ENCODE peak calls at places on chromosome 1, in ten cellular contexts. One of them, this sample, is unnamed.

GRCh38 chr1:174682419-174683008 is 234.8 kb downstream of the GPR52 start:
- DNase-seq in stimulated activated CD8-positive, alpha-beta memory T cell treated with anti-CD3 and anti-CD28 coated beads, Interleukin-15, amount 100 ng/mL, for 1 hour: no peak
- DNase-seq in NCI-H187 treated with DMSO at 0.1 percent for 48 hours: no peak
- DNase-seq in amygdala: no peak
- DNase-seq in breast epithelium: no peak
- DNase-seq in stimulated activated CD4-positive, alpha-beta T cell treated with anti-CD3 and anti-CD28 coated beads, Interleukin-12 subunit alpha, Interleukin-12 subunit beta, amount 100 ng/mL, for 24 hours: no peak
- DNase-seq in caudate nucleus: no peak
- DNase-seq in GM23338: no peak
- DNase-seq in HT-29: no peak
- DNase-seq in HAP-1: no peak
- DNase-seq in this sample: no peak

GRCh38 chr1:81225769-81226602 is 574.7 kb upstream of the ADGRL2 start:
- DNase-seq in stimulated activated CD8-positive, alpha-beta memory T cell treated with anti-CD3 and anti-CD28 coated beads, Interleukin-15, amount 100 ng/mL, for 1 hour: no peak
- DNase-seq in NCI-H187 treated with DMSO at 0.1 percent for 48 hours: no peak
- DNase-seq in amygdala: no peak
- DNase-seq in breast epithelium: no peak
- DNase-seq in stimulated activated CD4-positive, alpha-beta T cell treated with anti-CD3 and anti-CD28 coated beads, Interleukin-12 subunit alpha, Interleukin-12 subunit beta, amount 100 ng/mL, for 24 hours: no peak
- DNase-seq in caudate nucleus: no peak
- DNase-seq in GM23338: no peak
- DNase-seq in HT-29: no peak
- DNase-seq in HAP-1: no peak
- DNase-seq in this sample: no peak

GRCh38 chr1:91529856-91530255 is 29.2 kb downstream of the CDC7 start:
- DNase-seq in stimulated activated CD8-positive, alpha-beta memory T cell treated with anti-CD3 and anti-CD28 coated beads, Interleukin-15, amount 100 ng/mL, for 1 hour: no peak
- DNase-seq in NCI-H187 treated with DMSO at 0.1 percent for 48 hours: no peak
- DNase-seq in amygdala: no peak
- DNase-seq in breast epithelium: no peak
- DNase-seq in stimulated activated CD4-positive, alpha-beta T cell treated with anti-CD3 and anti-CD28 coated beads, Interleukin-12 subunit alpha, Interleukin-12 subunit beta, amount 100 ng/mL, for 24 hours: no peak
- DNase-seq in caudate nucleus: no peak
- DNase-seq in GM23338: no peak
- DNase-seq in HT-29: peak; percentile 32
- DNase-seq in HAP-1: peak; percentile 18
- DNase-seq in this sample: no peak

GRCh38 chr1:156675271-156675708 is 1.9 kb downstream of the NES start:
- DNase-seq in stimulated activated CD8-positive, alpha-beta memory T cell treated with anti-CD3 and anti-CD28 coated beads, Interleukin-15, amount 100 ng/mL, for 1 hour: no peak
- DNase-seq in NCI-H187 treated with DMSO at 0.1 percent for 48 hours: no peak
- DNase-seq in amygdala: no peak
- DNase-seq in breast epithelium: no peak
- DNase-seq in stimulated activated CD4-positive, alpha-beta T cell treated with anti-CD3 and anti-CD28 coated beads, Interleukin-12 subunit alpha, Interleukin-12 subunit beta, amount 100 ng/mL, for 24 hours: no peak
- DNase-seq in caudate nucleus: no peak
- DNase-seq in GM23338: no peak
- DNase-seq in HT-29: no peak
- DNase-seq in HAP-1: no peak
- DNase-seq in this sample: no peak

GRCh38 chr1:223233019-223233409 is 90.0 kb upstream of the TLR5 start:
- DNase-seq in stimulated activated CD8-positive, alpha-beta memory T cell treated with anti-CD3 and anti-CD28 coated beads, Interleukin-15, amount 100 ng/mL, for 1 hour: no peak
- DNase-seq in NCI-H187 treated with DMSO at 0.1 percent for 48 hours: no peak
- DNase-seq in amygdala: no peak
- DNase-seq in breast epithelium: no peak
- DNase-seq in stimulated activated CD4-positive, alpha-beta T cell treated with anti-CD3 and anti-CD28 coated beads, Interleukin-12 subunit alpha, Interleukin-12 subunit beta, amount 100 ng/mL, for 24 hours: no peak
- DNase-seq in caudate nucleus: no peak
- DNase-seq in GM23338: no peak
- DNase-seq in HT-29: no peak
- DNase-seq in HAP-1: no peak
- DNase-seq in this sample: no peak

GRCh38 chr1:22225858-22226584 is 83.1 kb upstream of the WNT4 start:
- DNase-seq in stimulated activated CD8-positive, alpha-beta memory T cell treated with anti-CD3 and anti-CD28 coated beads, Interleukin-15, amount 100 ng/mL, for 1 hour: no peak
- DNase-seq in NCI-H187 treated with DMSO at 0.1 percent for 48 hours: no peak
- DNase-seq in amygdala: no peak
- DNase-seq in breast epithelium: no peak
- DNase-seq in stimulated activated CD4-positive, alpha-beta T cell treated with anti-CD3 and anti-CD28 coated beads, Interleukin-12 subunit alpha, Interleukin-12 subunit beta, amount 100 ng/mL, for 24 hours: no peak
- DNase-seq in caudate nucleus: no peak
- DNase-seq in GM23338: peak; percentile 69
- DNase-seq in HT-29: no peak
- DNase-seq in HAP-1: no peak
- DNase-seq in this sample: no peak

GRCh38 chr1:15573477-15573876 is 11.4 kb downstream of the AGMAT start:
- DNase-seq in stimulated activated CD8-positive, alpha-beta memory T cell treated with anti-CD3 and anti-CD28 coated beads, Interleukin-15, amount 100 ng/mL, for 1 hour: no peak
- DNase-seq in NCI-H187 treated with DMSO at 0.1 percent for 48 hours: no peak
- DNase-seq in amygdala: no peak
- DNase-seq in breast epithelium: no peak
- DNase-seq in stimulated activated CD4-positive, alpha-beta T cell treated with anti-CD3 and anti-CD28 coated beads, Interleukin-12 subunit alpha, Interleukin-12 subunit beta, amount 100 ng/mL, for 24 hours: no peak
- DNase-seq in caudate nucleus: no peak
- DNase-seq in GM23338: peak; percentile 21
- DNase-seq in HT-29: no peak
- DNase-seq in HAP-1: no peak
- DNase-seq in this sample: no peak

GRCh38 chr1:156836041-156836654 is 19.5 kb upstream of the SH2D2A start:
- DNase-seq in stimulated activated CD8-positive, alpha-beta memory T cell treated with anti-CD3 and anti-CD28 coated beads, Interleukin-15, amount 100 ng/mL, for 1 hour: no peak
- DNase-seq in NCI-H187 treated with DMSO at 0.1 percent for 48 hours: no peak
- DNase-seq in amygdala: no peak
- DNase-seq in breast epithelium: no peak
- DNase-seq in stimulated activated CD4-positive, alpha-beta T cell treated with anti-CD3 and anti-CD28 coated beads, Interleukin-12 subunit alpha, Interleukin-12 subunit beta, amount 100 ng/mL, for 24 hours: no peak
- DNase-seq in caudate nucleus: no peak
- DNase-seq in GM23338: no peak
- DNase-seq in HT-29: no peak
- DNase-seq in HAP-1: no peak
- DNase-seq in this sample: no peak

GRCh38 chr1:234603221-234604204 is 6.5 kb downstream of the IRF2BP2 start:
- DNase-seq in stimulated activated CD8-positive, alpha-beta memory T cell treated with anti-CD3 and anti-CD28 coated beads, Interleukin-15, amount 100 ng/mL, for 1 hour: no peak
- DNase-seq in NCI-H187 treated with DMSO at 0.1 percent for 48 hours: no peak
- DNase-seq in amygdala: no peak
- DNase-seq in breast epithelium: no peak
- DNase-seq in stimulated activated CD4-positive, alpha-beta T cell treated with anti-CD3 and anti-CD28 coated beads, Interleukin-12 subunit alpha, Interleukin-12 subunit beta, amount 100 ng/mL, for 24 hours: no peak
- DNase-seq in caudate nucleus: no peak
- DNase-seq in GM23338: no peak
- DNase-seq in HT-29: peak; percentile 60
- DNase-seq in HAP-1: peak; percentile 45
- DNase-seq in this sample: no peak

GRCh38 chr1:88422037-88422436 is 262.0 kb upstream of the PKN2 start:
- DNase-seq in stimulated activated CD8-positive, alpha-beta memory T cell treated with anti-CD3 and anti-CD28 coated beads, Interleukin-15, amount 100 ng/mL, for 1 hour: no peak
- DNase-seq in NCI-H187 treated with DMSO at 0.1 percent for 48 hours: no peak
- DNase-seq in amygdala: no peak
- DNase-seq in breast epithelium: no peak
- DNase-seq in stimulated activated CD4-positive, alpha-beta T cell treated with anti-CD3 and anti-CD28 coated beads, Interleukin-12 subunit alpha, Interleukin-12 subunit beta, amount 100 ng/mL, for 24 hours: no peak
- DNase-seq in caudate nucleus: no peak
- DNase-seq in GM23338: no peak
- DNase-seq in HT-29: no peak
- DNase-seq in HAP-1: no peak
- DNase-seq in this sample: no peak

This sample was measured in SHP77.